ENCODE peak calls at places on chromosomes 7 and 10, in five cellular contexts. U is CD4-positive, CD25-positive, alpha-beta regulatory T cell; J is H1; Q is HCT116; E is cardiac muscle cell. Y is an unnamed sample. For H3K4me1, the result is how much of the 10 kb centered on the place peaks cover.

GRCh38 chr10:3750884-3751283 is 34.1 kb downstream of the KLF6 start:
- DNase-seq in U (no peak), J (no peak), Q (no peak), E (peak), Y (no peak)

GRCh38 chr7:139748936-139749335 is 28.9 kb downstream of the HIPK2 start:
- DNase-seq in U (no peak), J (no peak), Q (no peak), E (no peak), Y (no peak)

GRCh38 chr10:113592380-113592779 is 39.5 kb downstream of the HABP2 start:
- DNase-seq in U (no peak), J (no peak), Q (no peak), E (no peak), Y (no peak)

GRCh38 chr10:116382290-116382689 is 45.4 kb upstream of the PNLIPRP3 start:
- DNase-seq in U (no peak), J (no peak), Q (no peak), E (no peak), Y (no peak)

GRCh38 chr10:70715853-70716795 is 43.8 kb downstream of the ADAMTS14 start:
- DNase-seq in U (no peak), J (no peak), Q (peak), E (peak), Y (peak)

GRCh38 chr10:117363027-117363426 is 12.2 kb downstream of the PDZD8 start:
- DNase-seq in U (no peak), J (no peak), Q (no peak), E (peak), Y (no peak)

GRCh38 chr7:71271203-71271602 is 139.3 kb downstream of the GALNT17 start:
- DNase-seq in U (no peak), J (no peak), Q (no peak), E (no peak), Y (no peak)

GRCh38 chr10:120897343-120897742 is 46.2 kb downstream of the WDR11 start:
- DNase-seq in U (no peak), J (no peak), Q (no peak), E (peak), Y (no peak)

GRCh38 chr7:137681657-137682562 is 164.9 kb downstream of the DGKI start:
- DNase-seq in U (no peak), J (no peak), Q (no peak), E (peak), Y (no peak)

GRCh38 chr10:70674560-70675495 is 2.5 kb downstream of the ADAMTS14 start:
- DNase-seq in U (no peak), J (no peak), Q (no peak), E (no peak), Y (no peak)

GRCh38 chr7:98797150-98797549 is 72.7 kb downstream of the TMEM130 start:
- DNase-seq in U (no peak), J (no peak), Q (no peak), E (no peak), Y (no peak)

GRCh38 chr10:109343293-109343692 is 580.0 kb downstream of the XPNPEP1 start:
- DNase-seq in U (no peak), J (no peak), Q (no peak), E (no peak), Y (no peak)

GRCh38 chr10:63206997-63207952 is 74.1 kb downstream of the NRBF2 start:
- DNase-seq in U (no peak), J (no peak), Q (no peak), E (peak), Y (no peak)

GRCh38 chr7:4791101-4791737 is 15.8 kb downstream of the AP5Z1 start:
- DNase-seq in U (no peak), J (no peak), Q (no peak), E (no peak), Y (no peak)

GRCh38 chr10:102775201-102775972 is 31.6 kb downstream of the WBP1L start:
- DNase-seq in U (no peak), J (no peak), Q (no peak), E (peak), Y (no peak)

GRCh38 chr10:96301616-96302015 is 2.6 kb upstream of the DNTT start:
- DNase-seq in U (no peak), J (no peak), Q (no peak), E (no peak), Y (no peak)

GRCh38 chr10:43823237-43823605 is 174.5 kb upstream of the ZNF32 start:
- DNase-seq in U (no peak), J (no peak), Q (no peak), E (no peak), Y (no peak)

GRCh38 chr7:130958846-130959245 is 224.8 kb upstream of the KLF14 start:
- DNase-seq in U (no peak), J (no peak), Q (no peak), E (no peak), Y (no peak)

GRCh38 chr10:50216894-50217293 is 34.4 kb downstream of the ASAH2 start:
- DNase-seq in U (no peak), J (no peak), Q (no peak), E (peak), Y (peak)

GRCh38 chr7:23120106-23120505 is 14.5 kb downstream of the KLHL7 start:
- DNase-seq in U (no peak), J (no peak), Q (no peak), E (no peak), Y (no peak)

GRCh38 chr10:71126432-71126831 is 85.9 kb upstream of the UNC5B start:
- DNase-seq in U (no peak), J (no peak), Q (no peak), E (no peak), Y (no peak)

GRCh38 chr10:94074462-94074861 is 80.7 kb downstream of the PLCE1 start:
- DNase-seq in U (no peak), J (no peak), Q (no peak), E (no peak), Y (no peak)

GRCh38 chr10:35387768-35388167 is 51.5 kb downstream of the CCNY start:
- DNase-seq in U (no peak), J (no peak), Q (no peak), E (peak), Y (no peak)

GRCh38 chr10:73553316-73553715 is 37.8 kb downstream of the USP54 start:
- DNase-seq in U (no peak), J (no peak), Q (no peak), E (no peak), Y (no peak)

GRCh38 chr7:99267530-99268360 is 4.9 kb upstream of the MYH16 start:
- DNase-seq in U (no peak), J (no peak), Q (peak), E (peak), Y (no peak)

GRCh38 chr7:33107136-33108066 is 1.8 kb downstream of the RP9 start:
- DNase-seq in U (peak), J (no peak), Q (no peak), E (peak), Y (peak)

GRCh38 chr7:106704000-106704840 is 43.3 kb upstream of the CCDC71L start:
- DNase-seq in U (peak), J (no peak), Q (no peak), E (no peak), Y (no peak)

GRCh38 chr10:125003901-125004467 is 62.1 kb downstream of the ZRANB1 start:
- DNase-seq in U (no peak), J (no peak), Q (no peak), E (no peak), Y (no peak)

GRCh38 chr10:110404374-110404773 is 93.3 kb upstream of the DUSP5 start:
- DNase-seq in U (no peak), J (no peak), Q (no peak), E (no peak), Y (no peak)

GRCh38 chr7:74625446-74625845 is 32.1 kb upstream of the GTF2I start:
- DNase-seq in U (peak), J (no peak), Q (no peak), E (peak), Y (no peak)

GRCh38 chr7:133797818-133798485 is 329.2 kb upstream of the LRGUK start:
- DNase-seq in U (no peak), J (no peak), Q (no peak), E (peak), Y (no peak)

GRCh38 chr10:35448687-35449662 is 112.7 kb downstream of the CCNY start:
- DNase-seq in U (no peak), J (no peak), Q (no peak), E (peak), Y (no peak)

GRCh38 chr7:105352018-105352612 is 36.6 kb downstream of the SRPK2 start:
- DNase-seq in U (peak), J (no peak), Q (no peak), E (peak), Y (no peak)

GRCh38 chr7:130939285-130940095 is 205.5 kb upstream of the KLF14 start:
- DNase-seq in U (no peak), J (no peak), Q (no peak), E (no peak), Y (no peak)

GRCh38 chr7:55132890-55133551 is 114.2 kb downstream of the EGFR start:
- DNase-seq in U (no peak), J (no peak), Q (peak), E (peak), Y (no peak)
- H3K4me1 ChIP-seq in U (under half), J (under half), Q (half or more), E (under half), Y (under half)

DNA sequence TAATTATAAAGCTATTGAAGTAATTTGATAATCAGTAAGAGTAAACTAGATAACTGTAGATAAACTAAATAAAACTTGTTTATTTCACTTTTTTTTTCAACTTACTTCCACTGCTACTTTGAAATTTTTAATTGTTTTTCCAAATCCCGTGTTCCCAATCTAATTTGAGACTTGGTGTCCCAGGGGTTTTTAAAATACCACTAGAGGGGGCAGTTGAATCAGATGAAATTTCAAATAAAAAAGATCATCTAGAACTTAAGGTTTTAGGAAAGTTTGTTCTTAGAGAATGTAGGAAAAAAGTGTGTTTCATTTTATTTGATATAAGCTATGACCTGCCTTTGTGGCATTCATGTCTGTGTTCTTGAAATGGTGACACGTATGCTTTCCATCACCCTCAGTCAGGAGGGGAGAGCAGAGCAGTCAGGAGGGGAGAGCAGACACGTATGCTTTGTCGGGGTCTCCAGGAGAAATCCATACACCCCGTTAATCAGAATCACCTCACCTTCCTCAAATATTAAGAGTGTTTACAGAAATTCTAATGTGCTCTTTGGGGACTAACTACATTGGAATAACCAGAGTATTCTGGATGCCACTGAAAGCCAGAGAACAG is 49.9 kb downstream of the C10orf67 start:
- DNase-seq in U (no peak), J (no peak), Q (peak), E (peak), Y (no peak)
- H3K4me1 ChIP-seq in U (under half), J (under half), Q (under half), E (under half), Y (under half)

DNA sequence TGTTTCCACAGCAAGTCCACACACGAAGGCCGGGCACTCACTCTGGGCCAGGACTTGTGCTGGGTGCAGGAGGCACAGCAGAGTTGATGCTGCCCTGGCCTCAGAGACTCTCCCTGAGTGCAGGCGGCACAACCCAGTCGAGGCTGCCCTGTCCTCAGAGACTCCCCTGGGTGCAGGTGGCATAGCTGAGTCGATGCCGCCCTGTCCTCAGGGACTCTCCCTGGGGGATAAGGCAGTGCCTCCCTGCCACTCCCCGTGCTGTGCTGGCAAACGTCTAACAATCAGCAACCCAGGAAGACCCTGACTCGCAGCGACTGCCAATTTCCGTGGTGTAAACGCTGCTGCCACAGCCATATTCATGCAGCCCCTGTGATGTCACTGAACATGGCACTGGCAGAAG is 93.1 kb downstream of the PDGFA start:
- DNase-seq in U (no peak), J (no peak), Q (no peak), E (no peak), Y (no peak)
- H3K4me1 ChIP-seq in U (under half), J (under half), Q (under half), E (under half), Y (under half)

DNA sequence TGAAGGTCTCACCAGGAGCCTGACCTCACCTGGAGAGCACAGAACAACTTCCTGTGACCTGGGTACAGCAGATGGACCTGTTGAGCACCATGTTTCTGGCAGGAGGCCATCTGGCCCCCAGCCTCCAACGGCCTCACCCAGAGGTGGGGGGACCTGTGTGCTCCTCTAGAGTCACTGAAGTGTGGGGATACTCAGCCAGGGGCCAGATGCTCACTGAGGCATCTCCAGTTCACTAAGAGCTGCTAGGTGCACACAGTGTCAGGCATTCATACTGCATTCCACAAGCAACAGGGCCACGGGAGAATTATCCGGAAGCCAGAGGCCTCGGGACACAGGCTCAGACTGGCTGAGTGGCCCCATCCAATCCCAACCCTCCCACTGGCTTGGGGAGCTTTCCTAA is 161.4 kb downstream of the TCERG1L start:
- DNase-seq in U (no peak), J (no peak), Q (no peak), E (no peak), Y (no peak)
- H3K4me1 ChIP-seq in U (under half), J (under half), Q (under half), E (under half), Y (under half)

Y was measured in H9.